ENCODE peak calls at places on chromosomes 6 and 20, in five cellular contexts. G is left cardiac atrium, U is NCI-H1105, O is astrocyte of the cerebellum, K is brain microvascular endothelial cell. B is an unnamed sample.
A peak's percentile ranks its signal among the peaks of the same experiment; 100 is the strongest.

GRCh38 chr6:138818496-138819194 is 22.8 kb downstream of the ECT2L start:
- DNase-seq in G (no peak), U (no peak), O (no peak), K (no peak), B (no peak)

GRCh38 chr20:62361799-62362589 is 5.1 kb downstream of the LAMA5 start:
- DNase-seq in G (peak; percentile 45), U (no peak), O (no peak), K (no peak), B (peak; percentile 63)

GRCh38 chr6:8277769-8278168 is 157.6 kb downstream of the SLC35B3 start:
- DNase-seq in G (no peak), U (no peak), O (no peak), K (no peak), B (no peak)

GRCh38 chr6:49849121-49849907 is 17.0 kb downstream of the CRISP1 start:
- DNase-seq in G (no peak), U (peak; percentile 51), O (peak; percentile 32), K (peak; percentile 9), B (no peak)

GRCh38 chr6:128508588-128509296 is 11.7 kb downstream of the PTPRK start:
- DNase-seq in G (no peak), U (no peak), O (no peak), K (peak; percentile 97), B (no peak)

GRCh38 chr6:22141271-22141745 is 155.5 kb downstream of the PRL start:
- DNase-seq in G (no peak), U (peak; percentile 54), O (no peak), K (no peak), B (no peak)

GRCh38 chr6:135535989-135536414 is 38.5 kb upstream of the AHI1 start:
- DNase-seq in G (no peak), U (peak; percentile 15), O (peak; percentile 90), K (peak; percentile 76), B (no peak)

GRCh38 chr20:11094196-11094595 is 420.4 kb upstream of the JAG1 start:
- DNase-seq in G (no peak), U (no peak), O (no peak), K (no peak), B (no peak)

GRCh38 chr6:34529665-34530327 is 26.3 kb downstream of the SPDEF start:
- DNase-seq in G (no peak), U (peak; percentile 31), O (no peak), K (no peak), B (peak; percentile 70)

GRCh38 chr6:49142422-49143151 is 320.5 kb downstream of the MMUT start:
- DNase-seq in G (no peak), U (no peak), O (no peak), K (no peak), B (no peak)

GRCh38 chr6:119230160-119230559 is 119.4 kb downstream of the MAN1A1 start:
- DNase-seq in G (no peak), U (no peak), O (no peak), K (no peak), B (no peak)

GRCh38 chr20:54337131-54337530 is 129.2 kb downstream of the PFDN4 start:
- DNase-seq in G (no peak), U (no peak), O (no peak), K (no peak), B (no peak)

GRCh38 chr6:33872761-33873160 is 69.0 kb upstream of the MLN start:
- DNase-seq in G (no peak), U (no peak), O (no peak), K (no peak), B (peak; percentile 15)

GRCh38 chr6:26195924-26196845 is 109.0 kb downstream of the HFE start:
- DNase-seq in G (no peak), U (no peak), O (no peak), K (no peak), B (no peak)

GRCh38 chr20:41169184-41169690 is 31.9 kb downstream of the PLCG1 start:
- DNase-seq in G (no peak), U (no peak), O (no peak), K (no peak), B (peak; percentile 24)

GRCh38 chr20:3045042-3045815 is 623 bp upstream of the MRPS26 start:
- DNase-seq in G (peak; percentile 88), U (no peak), O (peak; percentile 34), K (peak; percentile 54), B (no peak)

GRCh38 chr6:84362180-84362821 is 134.9 kb upstream of the CEP162 start:
- DNase-seq in G (no peak), U (no peak), O (no peak), K (no peak), B (no peak)

GRCh38 chr20:36135159-36135558 is 19.4 kb upstream of the EPB41L1 start:
- DNase-seq in G (no peak), U (no peak), O (no peak), K (no peak), B (no peak)

GRCh38 chr6:27830212-27830664 is 82.0 kb downstream of the OR2B2 start:
- DNase-seq in G (no peak), U (no peak), O (no peak), K (no peak), B (no peak)

GRCh38 chr20:62382306-62383198 is 4.4 kb upstream of the RPS21 start:
- DNase-seq in G (peak; percentile 75), U (peak; percentile 69), O (peak; percentile 39), K (peak; percentile 65), B (peak; percentile 84)

GRCh38 chr20:41476013-41476441 is 109.4 kb upstream of the EMILIN3 start:
- DNase-seq in G (no peak), U (peak; percentile 89), O (peak; percentile 85), K (peak; percentile 52), B (no peak)

GRCh38 chr20:44070139-44070900 is 116.7 kb downstream of the JPH2 start:
- DNase-seq in G (no peak), U (no peak), O (no peak), K (no peak), B (no peak)

GRCh38 chr6:158757753-158758090 is 61.4 kb downstream of the EZR start:
- DNase-seq in G (no peak), U (no peak), O (no peak), K (no peak), B (no peak)

B was measured in left ventricle myocardium superior.